ENCODE peak calls at places on chromosomes 7 and 10, in five cellular contexts. One of them, this sample, is unnamed.

GRCh38 chr7:147896121-147896520 is 694.4 kb upstream of the C7orf33 start:
- ATAC-seq in activated CD8-positive, alpha-beta T cell treated with anti-CD3 and anti-CD28 coated beads, Interleukin-2, amount 10 ng/mL, durations not matched to agents 7 days and 5 days: no peak
- ATAC-seq in stimulated activated memory B cell treated with anti-CD40 and anti-IgM and Interleukin-4, amounts not matched to agents 10 μg/mL and 1 μg/mL and 100 μg/mL, for 72 hours: no peak
- ATAC-seq in RWPE2: no peak
- ATAC-seq in heart left ventricle: no peak
- ATAC-seq in this sample: no peak

GRCh38 chr7:3431306-3431705 is 130.3 kb downstream of the SDK1 start:
- ATAC-seq in activated CD8-positive, alpha-beta T cell treated with anti-CD3 and anti-CD28 coated beads, Interleukin-2, amount 10 ng/mL, durations not matched to agents 7 days and 5 days: no peak
- ATAC-seq in stimulated activated memory B cell treated with anti-CD40 and anti-IgM and Interleukin-4, amounts not matched to agents 10 μg/mL and 1 μg/mL and 100 μg/mL, for 72 hours: no peak
- ATAC-seq in RWPE2: peak
- ATAC-seq in heart left ventricle: no peak
- ATAC-seq in this sample: peak

GRCh38 chr7:116571552-116571951 is 46.7 kb downstream of the CAV1 start:
- ATAC-seq in activated CD8-positive, alpha-beta T cell treated with anti-CD3 and anti-CD28 coated beads, Interleukin-2, amount 10 ng/mL, durations not matched to agents 7 days and 5 days: no peak
- ATAC-seq in stimulated activated memory B cell treated with anti-CD40 and anti-IgM and Interleukin-4, amounts not matched to agents 10 μg/mL and 1 μg/mL and 100 μg/mL, for 72 hours: no peak
- ATAC-seq in RWPE2: peak
- ATAC-seq in heart left ventricle: no peak
- ATAC-seq in this sample: no peak

GRCh38 chr10:124176309-124177179 is 83.1 kb upstream of the CHST15 start:
- ATAC-seq in activated CD8-positive, alpha-beta T cell treated with anti-CD3 and anti-CD28 coated beads, Interleukin-2, amount 10 ng/mL, durations not matched to agents 7 days and 5 days: no peak
- ATAC-seq in stimulated activated memory B cell treated with anti-CD40 and anti-IgM and Interleukin-4, amounts not matched to agents 10 μg/mL and 1 μg/mL and 100 μg/mL, for 72 hours: no peak
- ATAC-seq in RWPE2: no peak
- ATAC-seq in heart left ventricle: no peak
- ATAC-seq in this sample: no peak

GRCh38 chr10:86757110-86757790 is 831 bp downstream of the BMPR1A start:
- ATAC-seq in activated CD8-positive, alpha-beta T cell treated with anti-CD3 and anti-CD28 coated beads, Interleukin-2, amount 10 ng/mL, durations not matched to agents 7 days and 5 days: no peak
- ATAC-seq in stimulated activated memory B cell treated with anti-CD40 and anti-IgM and Interleukin-4, amounts not matched to agents 10 μg/mL and 1 μg/mL and 100 μg/mL, for 72 hours: no peak
- ATAC-seq in RWPE2: peak
- ATAC-seq in heart left ventricle: no peak
- ATAC-seq in this sample: peak

GRCh38 chr7:128352138-128352537 is 8.4 kb upstream of the RBM28 start:
- ATAC-seq in activated CD8-positive, alpha-beta T cell treated with anti-CD3 and anti-CD28 coated beads, Interleukin-2, amount 10 ng/mL, durations not matched to agents 7 days and 5 days: peak
- ATAC-seq in stimulated activated memory B cell treated with anti-CD40 and anti-IgM and Interleukin-4, amounts not matched to agents 10 μg/mL and 1 μg/mL and 100 μg/mL, for 72 hours: peak
- ATAC-seq in RWPE2: peak
- ATAC-seq in heart left ventricle: peak
- ATAC-seq in this sample: no peak

GRCh38 chr7:18420758-18421157 is 74.8 kb upstream of the HDAC9 start:
- ATAC-seq in activated CD8-positive, alpha-beta T cell treated with anti-CD3 and anti-CD28 coated beads, Interleukin-2, amount 10 ng/mL, durations not matched to agents 7 days and 5 days: no peak
- ATAC-seq in stimulated activated memory B cell treated with anti-CD40 and anti-IgM and Interleukin-4, amounts not matched to agents 10 μg/mL and 1 μg/mL and 100 μg/mL, for 72 hours: no peak
- ATAC-seq in RWPE2: peak
- ATAC-seq in heart left ventricle: no peak
- ATAC-seq in this sample: peak

GRCh38 chr10:116974442-116975005 is 30.5 kb downstream of the SHTN1 start:
- ATAC-seq in activated CD8-positive, alpha-beta T cell treated with anti-CD3 and anti-CD28 coated beads, Interleukin-2, amount 10 ng/mL, durations not matched to agents 7 days and 5 days: no peak
- ATAC-seq in stimulated activated memory B cell treated with anti-CD40 and anti-IgM and Interleukin-4, amounts not matched to agents 10 μg/mL and 1 μg/mL and 100 μg/mL, for 72 hours: no peak
- ATAC-seq in RWPE2: peak
- ATAC-seq in heart left ventricle: no peak
- ATAC-seq in this sample: peak

GRCh38 chr10:96495544-96495943 is 18.2 kb downstream of the TLL2 start:
- ATAC-seq in activated CD8-positive, alpha-beta T cell treated with anti-CD3 and anti-CD28 coated beads, Interleukin-2, amount 10 ng/mL, durations not matched to agents 7 days and 5 days: no peak
- ATAC-seq in stimulated activated memory B cell treated with anti-CD40 and anti-IgM and Interleukin-4, amounts not matched to agents 10 μg/mL and 1 μg/mL and 100 μg/mL, for 72 hours: no peak
- ATAC-seq in RWPE2: no peak
- ATAC-seq in heart left ventricle: no peak
- ATAC-seq in this sample: no peak

GRCh38 chr7:7816084-7816483 is 97.7 kb upstream of the RPA3 start:
- ATAC-seq in activated CD8-positive, alpha-beta T cell treated with anti-CD3 and anti-CD28 coated beads, Interleukin-2, amount 10 ng/mL, durations not matched to agents 7 days and 5 days: peak
- ATAC-seq in stimulated activated memory B cell treated with anti-CD40 and anti-IgM and Interleukin-4, amounts not matched to agents 10 μg/mL and 1 μg/mL and 100 μg/mL, for 72 hours: peak
- ATAC-seq in RWPE2: no peak
- ATAC-seq in heart left ventricle: no peak
- ATAC-seq in this sample: no peak

GRCh38 chr7:491292-491957 is 28.2 kb downstream of the PDGFA start:
- ATAC-seq in activated CD8-positive, alpha-beta T cell treated with anti-CD3 and anti-CD28 coated beads, Interleukin-2, amount 10 ng/mL, durations not matched to agents 7 days and 5 days: no peak
- ATAC-seq in stimulated activated memory B cell treated with anti-CD40 and anti-IgM and Interleukin-4, amounts not matched to agents 10 μg/mL and 1 μg/mL and 100 μg/mL, for 72 hours: peak
- ATAC-seq in RWPE2: no peak
- ATAC-seq in heart left ventricle: no peak
- ATAC-seq in this sample: no peak

GRCh38 chr10:131928248-131929095 is 27.7 kb downstream of the PPP2R2D start:
- ATAC-seq in activated CD8-positive, alpha-beta T cell treated with anti-CD3 and anti-CD28 coated beads, Interleukin-2, amount 10 ng/mL, durations not matched to agents 7 days and 5 days: peak
- ATAC-seq in stimulated activated memory B cell treated with anti-CD40 and anti-IgM and Interleukin-4, amounts not matched to agents 10 μg/mL and 1 μg/mL and 100 μg/mL, for 72 hours: peak
- ATAC-seq in RWPE2: no peak
- ATAC-seq in heart left ventricle: no peak
- ATAC-seq in this sample: no peak

GRCh38 chr7:85186083-85186520 is 754 bp downstream of the SEMA3D start:
- ATAC-seq in activated CD8-positive, alpha-beta T cell treated with anti-CD3 and anti-CD28 coated beads, Interleukin-2, amount 10 ng/mL, durations not matched to agents 7 days and 5 days: no peak
- ATAC-seq in stimulated activated memory B cell treated with anti-CD40 and anti-IgM and Interleukin-4, amounts not matched to agents 10 μg/mL and 1 μg/mL and 100 μg/mL, for 72 hours: peak
- ATAC-seq in RWPE2: peak
- ATAC-seq in heart left ventricle: peak
- ATAC-seq in this sample: peak

GRCh38 chr10:45561952-45562351 is 110.6 kb downstream of the ZFAND4 start:
- ATAC-seq in activated CD8-positive, alpha-beta T cell treated with anti-CD3 and anti-CD28 coated beads, Interleukin-2, amount 10 ng/mL, durations not matched to agents 7 days and 5 days: no peak
- ATAC-seq in stimulated activated memory B cell treated with anti-CD40 and anti-IgM and Interleukin-4, amounts not matched to agents 10 μg/mL and 1 μg/mL and 100 μg/mL, for 72 hours: no peak
- ATAC-seq in RWPE2: no peak
- ATAC-seq in heart left ventricle: no peak
- ATAC-seq in this sample: no peak

GRCh38 chr7:55534916-55535636 is 37.2 kb downstream of the VOPP1 start:
- ATAC-seq in activated CD8-positive, alpha-beta T cell treated with anti-CD3 and anti-CD28 coated beads, Interleukin-2, amount 10 ng/mL, durations not matched to agents 7 days and 5 days: no peak
- ATAC-seq in stimulated activated memory B cell treated with anti-CD40 and anti-IgM and Interleukin-4, amounts not matched to agents 10 μg/mL and 1 μg/mL and 100 μg/mL, for 72 hours: peak
- ATAC-seq in RWPE2: no peak
- ATAC-seq in heart left ventricle: no peak
- ATAC-seq in this sample: no peak

GRCh38 chr7:6589151-6589828 is 531 bp upstream of the INTS15 start:
- ATAC-seq in activated CD8-positive, alpha-beta T cell treated with anti-CD3 and anti-CD28 coated beads, Interleukin-2, amount 10 ng/mL, durations not matched to agents 7 days and 5 days: no peak
- ATAC-seq in stimulated activated memory B cell treated with anti-CD40 and anti-IgM and Interleukin-4, amounts not matched to agents 10 μg/mL and 1 μg/mL and 100 μg/mL, for 72 hours: peak
- ATAC-seq in RWPE2: no peak
- ATAC-seq in heart left ventricle: peak
- ATAC-seq in this sample: no peak

GRCh38 chr10:133235891-133236321 is 1.7 kb upstream of the VENTX start:
- ATAC-seq in activated CD8-positive, alpha-beta T cell treated with anti-CD3 and anti-CD28 coated beads, Interleukin-2, amount 10 ng/mL, durations not matched to agents 7 days and 5 days: no peak
- ATAC-seq in stimulated activated memory B cell treated with anti-CD40 and anti-IgM and Interleukin-4, amounts not matched to agents 10 μg/mL and 1 μg/mL and 100 μg/mL, for 72 hours: no peak
- ATAC-seq in RWPE2: no peak
- ATAC-seq in heart left ventricle: peak
- ATAC-seq in this sample: no peak

GRCh38 chr7:108012499-108013430 is 9.8 kb upstream of the LAMB1 start:
- ATAC-seq in activated CD8-positive, alpha-beta T cell treated with anti-CD3 and anti-CD28 coated beads, Interleukin-2, amount 10 ng/mL, durations not matched to agents 7 days and 5 days: no peak
- ATAC-seq in stimulated activated memory B cell treated with anti-CD40 and anti-IgM and Interleukin-4, amounts not matched to agents 10 μg/mL and 1 μg/mL and 100 μg/mL, for 72 hours: no peak
- ATAC-seq in RWPE2: no peak
- ATAC-seq in heart left ventricle: peak
- ATAC-seq in this sample: no peak

GRCh38 chr7:31663072-31663471 is 23.9 kb upstream of the PPP1R17 start:
- ATAC-seq in activated CD8-positive, alpha-beta T cell treated with anti-CD3 and anti-CD28 coated beads, Interleukin-2, amount 10 ng/mL, durations not matched to agents 7 days and 5 days: no peak
- ATAC-seq in stimulated activated memory B cell treated with anti-CD40 and anti-IgM and Interleukin-4, amounts not matched to agents 10 μg/mL and 1 μg/mL and 100 μg/mL, for 72 hours: no peak
- ATAC-seq in RWPE2: no peak
- ATAC-seq in heart left ventricle: no peak
- ATAC-seq in this sample: peak

GRCh38 chr7:117145952-117146475 is 176.8 kb downstream of the WNT2 start:
- ATAC-seq in activated CD8-positive, alpha-beta T cell treated with anti-CD3 and anti-CD28 coated beads, Interleukin-2, amount 10 ng/mL, durations not matched to agents 7 days and 5 days: no peak
- ATAC-seq in stimulated activated memory B cell treated with anti-CD40 and anti-IgM and Interleukin-4, amounts not matched to agents 10 μg/mL and 1 μg/mL and 100 μg/mL, for 72 hours: peak
- ATAC-seq in RWPE2: no peak
- ATAC-seq in heart left ventricle: peak
- ATAC-seq in this sample: peak

GRCh38 chr7:50418086-50418515 is 32.0 kb downstream of the FIGNL1 start:
- ATAC-seq in activated CD8-positive, alpha-beta T cell treated with anti-CD3 and anti-CD28 coated beads, Interleukin-2, amount 10 ng/mL, durations not matched to agents 7 days and 5 days: peak
- ATAC-seq in stimulated activated memory B cell treated with anti-CD40 and anti-IgM and Interleukin-4, amounts not matched to agents 10 μg/mL and 1 μg/mL and 100 μg/mL, for 72 hours: peak
- ATAC-seq in RWPE2: peak
- ATAC-seq in heart left ventricle: peak
- ATAC-seq in this sample: peak

GRCh38 chr7:140242057-140243031 is 65.6 kb upstream of the KDM7A start:
- ATAC-seq in activated CD8-positive, alpha-beta T cell treated with anti-CD3 and anti-CD28 coated beads, Interleukin-2, amount 10 ng/mL, durations not matched to agents 7 days and 5 days: no peak
- ATAC-seq in stimulated activated memory B cell treated with anti-CD40 and anti-IgM and Interleukin-4, amounts not matched to agents 10 μg/mL and 1 μg/mL and 100 μg/mL, for 72 hours: peak
- ATAC-seq in RWPE2: no peak
- ATAC-seq in heart left ventricle: peak
- ATAC-seq in this sample: peak

GRCh38 chr7:111676167-111676566 is 113.9 kb upstream of the IMMP2L start:
- ATAC-seq in activated CD8-positive, alpha-beta T cell treated with anti-CD3 and anti-CD28 coated beads, Interleukin-2, amount 10 ng/mL, durations not matched to agents 7 days and 5 days: no peak
- ATAC-seq in stimulated activated memory B cell treated with anti-CD40 and anti-IgM and Interleukin-4, amounts not matched to agents 10 μg/mL and 1 μg/mL and 100 μg/mL, for 72 hours: no peak
- ATAC-seq in RWPE2: no peak
- ATAC-seq in heart left ventricle: no peak
- ATAC-seq in this sample: no peak

GRCh38 chr7:48171190-48171589 is at the start of gene ABCA13:
- ATAC-seq in activated CD8-positive, alpha-beta T cell treated with anti-CD3 and anti-CD28 coated beads, Interleukin-2, amount 10 ng/mL, durations not matched to agents 7 days and 5 days: no peak
- ATAC-seq in stimulated activated memory B cell treated with anti-CD40 and anti-IgM and Interleukin-4, amounts not matched to agents 10 μg/mL and 1 μg/mL and 100 μg/mL, for 72 hours: no peak
- ATAC-seq in RWPE2: peak
- ATAC-seq in heart left ventricle: no peak
- ATAC-seq in this sample: no peak

GRCh38 chr7:115499966-115500365 is 530.6 kb downstream of the TFEC start:
- ATAC-seq in activated CD8-positive, alpha-beta T cell treated with anti-CD3 and anti-CD28 coated beads, Interleukin-2, amount 10 ng/mL, durations not matched to agents 7 days and 5 days: no peak
- ATAC-seq in stimulated activated memory B cell treated with anti-CD40 and anti-IgM and Interleukin-4, amounts not matched to agents 10 μg/mL and 1 μg/mL and 100 μg/mL, for 72 hours: no peak
- ATAC-seq in RWPE2: no peak
- ATAC-seq in heart left ventricle: no peak
- ATAC-seq in this sample: no peak

GRCh38 chr10:63376560-63377304 is 89.0 kb downstream of the JMJD1C start:
- ATAC-seq in activated CD8-positive, alpha-beta T cell treated with anti-CD3 and anti-CD28 coated beads, Interleukin-2, amount 10 ng/mL, durations not matched to agents 7 days and 5 days: no peak
- ATAC-seq in stimulated activated memory B cell treated with anti-CD40 and anti-IgM and Interleukin-4, amounts not matched to agents 10 μg/mL and 1 μg/mL and 100 μg/mL, for 72 hours: peak
- ATAC-seq in RWPE2: peak
- ATAC-seq in heart left ventricle: no peak
- ATAC-seq in this sample: no peak

GRCh38 chr7:6479067-6479466 is 31.3 kb upstream of the DAGLB start:
- ATAC-seq in activated CD8-positive, alpha-beta T cell treated with anti-CD3 and anti-CD28 coated beads, Interleukin-2, amount 10 ng/mL, durations not matched to agents 7 days and 5 days: no peak
- ATAC-seq in stimulated activated memory B cell treated with anti-CD40 and anti-IgM and Interleukin-4, amounts not matched to agents 10 μg/mL and 1 μg/mL and 100 μg/mL, for 72 hours: no peak
- ATAC-seq in RWPE2: no peak
- ATAC-seq in heart left ventricle: no peak
- ATAC-seq in this sample: no peak

GRCh38 chr10:49052069-49052468 is 63.3 kb downstream of the VSTM4 start:
- ATAC-seq in activated CD8-positive, alpha-beta T cell treated with anti-CD3 and anti-CD28 coated beads, Interleukin-2, amount 10 ng/mL, durations not matched to agents 7 days and 5 days: no peak
- ATAC-seq in stimulated activated memory B cell treated with anti-CD40 and anti-IgM and Interleukin-4, amounts not matched to agents 10 μg/mL and 1 μg/mL and 100 μg/mL, for 72 hours: no peak
- ATAC-seq in RWPE2: no peak
- ATAC-seq in heart left ventricle: no peak
- ATAC-seq in this sample: no peak